ENCODE peak calls at places on chromosomes 2 and 18, in six cellular contexts. U is testis, D is right lobe of liver, L is gastrocnemius medialis, T is sigmoid colon, W is spleen. X is an unnamed sample.

GRCh38 chr2:216274194-216274593 is 98.1 kb downstream of the MARCHF4 start:
- DNase-seq in U (no peak), D (no peak), L (no peak), T (no peak), W (no peak), X (no peak)

GRCh38 chr2:197932374-197932773 is 128.0 kb downstream of the PLCL1 start:
- DNase-seq in U (no peak), D (no peak), L (no peak), T (no peak), W (no peak), X (no peak)

GRCh38 chr2:213834746-213835145 is 550.5 kb downstream of the SPAG16 start:
- DNase-seq in U (no peak), D (no peak), L (no peak), T (no peak), W (no peak), X (no peak)

GRCh38 chr2:119517433-119517832 is 6.8 kb downstream of the SCTR start:
- DNase-seq in U (peak), D (peak), L (no peak), T (no peak), W (no peak), X (peak)

GRCh38 chr2:84846041-84846663 is 34.7 kb downstream of the TRABD2A start:
- DNase-seq in U (no peak), D (no peak), L (no peak), T (no peak), W (no peak), X (peak)

GRCh38 chr2:35614640-35615039 is 740.9 kb upstream of the CRIM1 start:
- DNase-seq in U (no peak), D (no peak), L (no peak), T (no peak), W (no peak), X (no peak)

GRCh38 chr2:111698743-111699554 is 185.0 kb downstream of the ANAPC1 start:
- DNase-seq in U (peak), D (peak), L (peak), T (peak), W (peak), X (peak)

GRCh38 chr2:30706534-30707303 is 100.5 kb downstream of the CAPN13 start:
- DNase-seq in U (peak), D (peak), L (no peak), T (peak), W (peak), X (peak)

GRCh38 chr2:159797468-159798375 is at the start of gene CD302:
- DNase-seq in U (peak), D (peak), L (peak), T (peak), W (peak), X (peak)

GRCh38 chr2:132623096-132623839 is 46.7 kb downstream of the LYPD1 start:
- DNase-seq in U (no peak), D (no peak), L (no peak), T (no peak), W (no peak), X (no peak)

GRCh38 chr18:79506191-79507075 is 110.7 kb downstream of the NFATC1 start:
- DNase-seq in U (no peak), D (peak), L (no peak), T (peak), W (peak), X (no peak)

GRCh38 chr2:43127941-43128561 is 98.4 kb downstream of the ZFP36L2 start:
- DNase-seq in U (no peak), D (no peak), L (no peak), T (peak), W (peak), X (no peak)

GRCh38 chr2:170098626-170099312 is 79.2 kb upstream of the MYO3B start:
- DNase-seq in U (no peak), D (no peak), L (no peak), T (no peak), W (no peak), X (no peak)

GRCh38 chr18:28905509-28905908 is 728.6 kb upstream of the CDH2 start:
- DNase-seq in U (no peak), D (no peak), L (no peak), T (no peak), W (no peak), X (no peak)

GRCh38 chr2:197113221-197113831 is 186.8 kb upstream of the PGAP1 start:
- DNase-seq in U (no peak), D (no peak), L (no peak), T (no peak), W (no peak), X (no peak)

GRCh38 chr2:53829252-53829651 is 30.5 kb downstream of the GPR75 start:
- DNase-seq in U (no peak), D (no peak), L (no peak), T (no peak), W (no peak), X (no peak)

GRCh38 chr18:25605322-25605721 is 253.4 kb upstream of the ZNF521 start:
- DNase-seq in U (no peak), D (no peak), L (no peak), T (no peak), W (no peak), X (no peak)

GRCh38 chr2:9284521-9285297 is 78.1 kb downstream of the ASAP2 start:
- DNase-seq in U (no peak), D (no peak), L (no peak), T (no peak), W (no peak), X (no peak)

GRCh38 chr2:25664531-25665307 is 8.7 kb downstream of the DTNB start:
- DNase-seq in U (peak), D (no peak), L (no peak), T (peak), W (no peak), X (no peak)

GRCh38 chr2:128376241-128377041 is 57.8 kb upstream of the HS6ST1 start:
- DNase-seq in U (peak), D (peak), L (no peak), T (peak), W (peak), X (peak)

GRCh38 chr2:158131919-158132566 is 30.4 kb downstream of the UPP2 start:
- DNase-seq in U (no peak), D (peak), L (no peak), T (no peak), W (no peak), X (no peak)

GRCh38 chr2:207405150-207405549 is 124.6 kb upstream of the CREB1 start:
- DNase-seq in U (no peak), D (no peak), L (no peak), T (no peak), W (no peak), X (no peak)

GRCh38 chr2:233814063-233814435 is 35.9 kb downstream of the MROH2A start:
- DNase-seq in U (no peak), D (no peak), L (no peak), T (peak), W (peak), X (no peak)

GRCh38 chr2:66255871-66256270 is 179.1 kb upstream of the MEIS1 start:
- DNase-seq in U (no peak), D (no peak), L (no peak), T (no peak), W (no peak), X (no peak)

GRCh38 chr2:231133365-231134114 is 8.7 kb upstream of the HTR2B start:
- DNase-seq in U (no peak), D (no peak), L (no peak), T (no peak), W (no peak), X (no peak)

GRCh38 chr2:216215991-216216390 is 106.8 kb downstream of the XRCC5 start:
- DNase-seq in U (no peak), D (no peak), L (no peak), T (no peak), W (no peak), X (no peak)

GRCh38 chr2:224820283-224820991 is 104.3 kb upstream of the CCDC195 start:
- DNase-seq in U (no peak), D (no peak), L (no peak), T (no peak), W (no peak), X (no peak)

GRCh38 chr2:119421731-119422130 is 9.9 kb upstream of the TMEM37 start:
- DNase-seq in U (no peak), D (no peak), L (no peak), T (no peak), W (no peak), X (no peak)

GRCh38 chr2:99066602-99067001 is 74.9 kb upstream of the C2orf15 start:
- DNase-seq in U (peak), D (no peak), L (no peak), T (no peak), W (no peak), X (no peak)

GRCh38 chr2:127449439-127449838 is 31.2 kb downstream of the PROC start:
- DNase-seq in U (no peak), D (no peak), L (no peak), T (no peak), W (no peak), X (no peak)

GRCh38 chr18:58101291-58101706 is 57.3 kb downstream of the NEDD4L start:
- DNase-seq in U (no peak), D (no peak), L (no peak), T (no peak), W (no peak), X (no peak)

GRCh38 chr18:58104071-58104470 is 60.0 kb downstream of the NEDD4L start:
- DNase-seq in U (no peak), D (no peak), L (no peak), T (no peak), W (no peak), X (no peak)

GRCh38 chr18:58102020-58102419 is 58.0 kb downstream of the NEDD4L start:
- DNase-seq in U (no peak), D (no peak), L (no peak), T (no peak), W (no peak), X (no peak)

GRCh38 chr18:58103339-58103930 is 59.4 kb downstream of the NEDD4L start:
- DNase-seq in U (no peak), D (no peak), L (no peak), T (no peak), W (no peak), X (no peak)

GRCh38 chr18:58102875-58103274 is 58.8 kb downstream of the NEDD4L start:
- DNase-seq in U (no peak), D (no peak), L (no peak), T (no peak), W (no peak), X (no peak)
- TF ChIP-seq CTCF in U (no peak), D (no peak), L (no peak), T (no peak), W (no peak), X (no peak)

DNA sequence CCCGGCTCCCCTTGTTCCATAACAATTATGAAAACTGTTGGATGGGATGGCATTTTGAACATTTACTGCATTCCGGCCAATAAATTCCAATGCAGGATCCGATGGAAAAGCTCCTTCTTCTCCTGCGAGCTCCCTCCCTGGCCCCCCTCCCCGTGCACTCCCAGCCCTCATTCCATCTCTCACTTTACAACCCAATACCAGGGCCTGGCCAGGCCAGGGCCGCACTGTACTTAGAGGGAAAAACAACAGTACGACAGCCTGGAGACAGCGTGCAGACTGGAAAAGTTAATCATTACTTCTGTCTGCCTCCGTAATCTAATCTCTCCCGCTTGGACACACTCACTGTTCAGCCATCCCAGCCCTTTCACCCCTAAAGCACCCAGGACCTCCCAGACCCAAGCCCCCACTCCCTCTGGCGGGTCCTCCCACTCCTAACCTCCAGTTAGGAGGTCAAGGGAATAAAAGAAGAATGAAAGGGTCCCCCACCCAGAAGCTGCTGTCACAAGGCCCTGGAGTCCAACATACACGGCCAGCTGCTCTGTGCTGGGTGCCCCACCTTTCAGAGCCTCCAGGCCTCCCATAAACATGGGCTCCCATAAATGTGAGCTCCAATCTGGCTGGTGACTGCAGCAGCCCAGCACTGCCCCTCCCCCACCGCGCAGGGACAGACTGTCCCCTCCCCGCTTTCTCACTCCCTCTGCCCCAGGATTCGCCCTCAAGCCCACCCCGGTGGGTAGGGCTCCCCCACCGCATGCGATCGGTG is 20.6 kb downstream of the SMAD7 start:
- DNase-seq in U (peak), D (no peak), L (no peak), T (peak), W (no peak), X (no peak)
- TF ChIP-seq POLR2A in U (no peak), D (no peak), L (no peak), T (no peak), W (no peak), X (no peak)

GRCh38 chr2:235018838-235019237 is 67.0 kb downstream of the SH3BP4 start:
- DNase-seq in U (no peak), D (no peak), L (no peak), T (no peak), W (no peak), X (no peak)
- TF ChIP-seq CTCF in U (no peak), D (no peak), L (no peak), T (no peak), W (no peak), X (no peak)

GRCh38 chr2:239223029-239223329 is 177.8 kb downstream of the HDAC4 start:
- DNase-seq in U (no peak), D (no peak), L (no peak), T (no peak), W (no peak), X (no peak)

GRCh38 chr2:239225456-239225855 is 175.4 kb downstream of the HDAC4 start:
- DNase-seq in U (no peak), D (no peak), L (no peak), T (peak), W (peak), X (no peak)

GRCh38 chr2:239222346-239223028 is 178.3 kb downstream of the HDAC4 start:
- DNase-seq in U (no peak), D (no peak), L (no peak), T (peak), W (no peak), X (no peak)

GRCh38 chr2:239224249-239224605 is 176.6 kb downstream of the HDAC4 start:
- DNase-seq in U (no peak), D (no peak), L (no peak), T (no peak), W (no peak), X (peak)

GRCh38 chr2:239223330-239224248 is 177.2 kb downstream of the HDAC4 start:
- DNase-seq in U (peak), D (peak), L (no peak), T (peak), W (no peak), X (no peak)
- TF ChIP-seq POLR2A in U (no peak), D (no peak), L (no peak), T (no peak), W (no peak), X (no peak)

GRCh38 chr2:226792155-226792871 is 7.3 kb downstream of the IRS1 start:
- DNase-seq in U (no peak), D (no peak), L (no peak), T (no peak), W (no peak), X (no peak)

GRCh38 chr2:226790436-226790835 is 9.2 kb downstream of the IRS1 start:
- DNase-seq in U (no peak), D (no peak), L (peak), T (no peak), W (no peak), X (no peak)

GRCh38 chr2:226790006-226790405 is 9.6 kb downstream of the IRS1 start:
- DNase-seq in U (no peak), D (no peak), L (no peak), T (no peak), W (no peak), X (no peak)

GRCh38 chr2:226791056-226791486 is 8.5 kb downstream of the IRS1 start:
- DNase-seq in U (peak), D (peak), L (peak), T (peak), W (no peak), X (no peak)

DNA sequence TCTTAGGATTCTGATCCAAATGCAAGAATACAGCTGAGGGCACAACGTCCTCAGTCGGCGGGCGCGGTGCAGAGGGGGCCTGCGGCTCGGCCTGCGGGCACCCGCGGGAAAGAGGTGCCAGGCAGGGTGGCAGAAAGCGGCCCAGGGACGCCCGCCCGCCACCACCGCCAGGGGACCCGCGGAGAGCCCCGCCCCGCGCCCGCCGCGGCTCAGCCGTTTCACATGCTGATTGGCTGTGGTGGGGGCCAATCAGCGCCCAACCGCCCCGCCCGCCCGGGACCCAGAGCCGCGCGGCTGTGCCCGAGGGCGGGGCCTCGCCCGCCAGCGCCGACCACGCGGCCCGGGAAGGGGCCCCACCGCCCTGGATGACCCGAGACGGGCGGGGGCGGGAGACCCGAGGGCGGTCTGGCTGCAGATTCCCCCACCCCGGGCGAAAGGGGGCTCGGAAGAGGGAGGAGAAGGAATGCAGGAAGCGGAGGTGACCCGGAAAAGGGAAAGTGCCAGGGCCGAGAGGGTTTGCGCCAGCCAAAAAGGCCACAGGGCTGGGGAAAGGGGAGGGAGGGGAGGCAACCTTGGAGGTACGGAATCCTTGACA is 8.0 kb downstream of the IRS1 start:
- DNase-seq in U (peak), D (peak), L (peak), T (peak), W (peak), X (peak)
- TF ChIP-seq CTCF in U (peak), D (no peak), L (peak), T (peak), W (peak), X (no peak)

DNA sequence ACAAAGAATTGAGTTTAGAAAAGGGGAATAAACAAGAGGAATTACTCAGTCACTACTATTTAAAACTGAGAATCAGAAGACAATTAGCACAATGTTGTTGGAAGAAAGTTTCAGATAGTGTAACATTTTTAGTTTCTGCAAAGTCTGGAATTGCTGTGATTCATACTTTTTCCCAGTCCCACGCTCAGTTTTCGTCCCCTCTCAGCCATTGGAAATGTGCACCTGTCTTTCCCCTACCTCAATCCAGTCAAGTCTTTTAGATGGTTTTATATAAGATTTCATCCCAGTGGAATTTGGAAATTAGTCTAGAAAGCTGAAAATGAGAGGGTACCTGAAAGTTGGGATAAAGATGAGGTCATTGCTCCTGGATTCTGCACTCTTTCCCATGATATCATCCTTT is 66.3 kb upstream of the CHMP1B start:
- DNase-seq in U (no peak), D (no peak), L (no peak), T (no peak), W (no peak), X (no peak)
- TF ChIP-seq POLR2A in U (no peak), D (no peak), L (no peak), T (no peak), W (no peak), X (no peak)

GRCh38 chr2:109186656-109187250 is 57.7 kb downstream of the SH3RF3 start:
- DNase-seq in U (no peak), D (no peak), L (no peak), T (no peak), W (no peak), X (no peak)

GRCh38 chr2:109187711-109188484 is 58.9 kb downstream of the SH3RF3 start:
- DNase-seq in U (no peak), D (no peak), L (no peak), T (peak), W (no peak), X (no peak)

GRCh38 chr2:109189751-109190150 is 60.7 kb downstream of the SH3RF3 start:
- DNase-seq in U (no peak), D (no peak), L (no peak), T (no peak), W (no peak), X (no peak)

GRCh38 chr2:109188485-109188868 is 59.5 kb downstream of the SH3RF3 start:
- DNase-seq in U (no peak), D (no peak), L (no peak), T (peak), W (no peak), X (no peak)

DNA sequence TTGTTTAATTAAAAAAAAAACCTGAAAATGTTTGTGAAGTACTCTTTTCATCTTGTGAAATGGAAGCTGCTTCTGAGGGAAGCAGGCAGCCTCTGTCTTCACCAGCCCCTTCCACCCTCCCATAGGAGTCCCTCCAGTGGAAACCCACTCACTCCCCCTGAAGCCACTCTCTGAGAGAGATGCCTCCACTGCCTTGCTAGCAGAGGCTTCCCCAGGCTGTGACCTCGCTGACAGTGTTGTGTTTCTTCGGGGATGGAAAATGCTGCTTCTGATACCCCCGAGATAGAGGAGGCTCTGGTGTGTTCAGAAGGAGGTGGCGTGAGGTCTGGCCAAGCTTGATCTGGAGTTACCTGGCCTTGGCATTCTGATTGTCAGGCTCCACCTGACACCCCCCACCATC is 59.9 kb downstream of the SH3RF3 start:
- DNase-seq in U (no peak), D (no peak), L (no peak), T (peak), W (no peak), X (no peak)
- TF ChIP-seq CTCF in U (no peak), D (no peak), L (no peak), T (no peak), W (no peak), X (no peak)

GRCh38 chr2:150355440-150355839 is 132.0 kb downstream of the RND3 start:
- DNase-seq in U (no peak), D (no peak), L (no peak), T (no peak), W (no peak), X (no peak)
- TF ChIP-seq POLR2A in U (no peak), D (no peak), L (no peak), T (no peak), W (no peak), X (no peak)